ENCODE peak calls at places on chromosomes 5 and 9, in seven cellular contexts. One of them, this sample, is unnamed.

GRCh38 chr5:24633705-24634325 is 11.0 kb downstream of the CDH10 start:
- DNase-seq in LoVo: peak; percentile 56
- DNase-seq in D341Med: no peak
- DNase-seq in GM13976: peak; percentile 16
- DNase-seq in NT2/D1: peak; percentile 22
- DNase-seq in A549: peak; percentile 11
- DNase-seq in HCT116: peak; percentile 16
- DNase-seq in this sample: no peak

GRCh38 chr5:169183581-169183980 is 117.4 kb downstream of the SLIT3 start:
- DNase-seq in A549: no peak
- DNase-seq in D341Med: no peak
- DNase-seq in HCT116: no peak
- DNase-seq in LoVo: no peak
- DNase-seq in NT2/D1: no peak
- DNase-seq in GM13976: no peak
- DNase-seq in this sample: no peak

GRCh38 chr9:21711504-21711903 is 90.9 kb upstream of the MTAP start:
- DNase-seq in HCT116: peak; percentile 80
- DNase-seq in GM13976: no peak
- DNase-seq in NT2/D1: peak; percentile 42
- DNase-seq in D341Med: no peak
- DNase-seq in A549: no peak
- DNase-seq in LoVo: peak; percentile 32
- DNase-seq in this sample: no peak

GRCh38 chr9:16316406-16316805 is 554.1 kb downstream of the BNC2 start:
- DNase-seq in HCT116: no peak
- DNase-seq in A549: no peak
- DNase-seq in NT2/D1: no peak
- DNase-seq in LoVo: no peak
- DNase-seq in D341Med: no peak
- DNase-seq in GM13976: no peak
- DNase-seq in this sample: no peak

GRCh38 chr5:138033916-138034315 is 1.0 kb upstream of the FAM13B start:
- DNase-seq in D341Med: no peak
- DNase-seq in HCT116: no peak
- DNase-seq in LoVo: peak; percentile 51
- DNase-seq in GM13976: no peak
- DNase-seq in A549: no peak
- DNase-seq in NT2/D1: no peak
- DNase-seq in this sample: no peak

GRCh38 chr9:26462751-26463150 is 429.9 kb downstream of the CAAP1 start:
- DNase-seq in HCT116: no peak
- DNase-seq in NT2/D1: no peak
- DNase-seq in LoVo: no peak
- DNase-seq in D341Med: no peak
- DNase-seq in GM13976: no peak
- DNase-seq in A549: no peak
- DNase-seq in this sample: no peak

GRCh38 chr5:20286512-20286911 is 298.5 kb upstream of the CDH18 start:
- DNase-seq in D341Med: no peak
- DNase-seq in LoVo: no peak
- DNase-seq in A549: peak; percentile 22
- DNase-seq in NT2/D1: no peak
- DNase-seq in GM13976: no peak
- DNase-seq in HCT116: no peak
- DNase-seq in this sample: no peak

GRCh38 chr9:36486454-36486932 is 86.2 kb upstream of the MELK start:
- DNase-seq in LoVo: no peak
- DNase-seq in HCT116: no peak
- DNase-seq in NT2/D1: no peak
- DNase-seq in GM13976: peak; percentile 26
- DNase-seq in D341Med: no peak
- DNase-seq in A549: no peak
- DNase-seq in this sample: no peak

GRCh38 chr9:69412741-69413150 is 87.7 kb downstream of the ENTREP1 start:
- DNase-seq in LoVo: no peak
- DNase-seq in NT2/D1: peak; percentile 68
- DNase-seq in HCT116: peak; percentile 51
- DNase-seq in A549: peak; percentile 75
- DNase-seq in D341Med: peak; percentile 83
- DNase-seq in GM13976: peak; percentile 47
- DNase-seq in this sample: no peak

GRCh38 chr5:25544652-25545249 is 900.0 kb upstream of the CDH10 start:
- DNase-seq in NT2/D1: peak; percentile 47
- DNase-seq in A549: peak; percentile 4
- DNase-seq in LoVo: peak; percentile 50
- DNase-seq in GM13976: no peak
- DNase-seq in D341Med: peak; percentile 59
- DNase-seq in HCT116: peak; percentile 0
- DNase-seq in this sample: no peak

This sample was measured in T1000.